ENCODE peak calls at places on chromosome 2, in eight cellular contexts. One of them, this sample, is unnamed.

GRCh38 chr2:142840438-142840837 is 37.0 kb upstream of the KYNU start:
- DNase-seq in upper lobe of right lung: no peak
- DNase-seq in AG10803: no peak
- DNase-seq in GM12865: no peak
- DNase-seq in gastrocnemius medialis: no peak
- DNase-seq in sigmoid colon: no peak
- DNase-seq in OCI-LY7: no peak
- DNase-seq in HFFc6: no peak
- DNase-seq in this sample: no peak

GRCh38 chr2:234951386-234952269 is at the start of gene SH3BP4:
- DNase-seq in upper lobe of right lung: peak
- DNase-seq in AG10803: peak
- DNase-seq in GM12865: no peak
- DNase-seq in gastrocnemius medialis: peak
- DNase-seq in sigmoid colon: peak
- DNase-seq in OCI-LY7: no peak
- DNase-seq in HFFc6: peak
- DNase-seq in this sample: peak

GRCh38 chr2:191272064-191272463 is 26.9 kb downstream of the MYO1B start:
- DNase-seq in upper lobe of right lung: no peak
- DNase-seq in AG10803: no peak
- DNase-seq in GM12865: no peak
- DNase-seq in gastrocnemius medialis: no peak
- DNase-seq in sigmoid colon: no peak
- DNase-seq in OCI-LY7: no peak
- DNase-seq in HFFc6: no peak
- DNase-seq in this sample: no peak

GRCh38 chr2:9952286-9952737 is 819 bp downstream of the GRHL1 start:
- DNase-seq in upper lobe of right lung: no peak
- DNase-seq in AG10803: no peak
- DNase-seq in GM12865: no peak
- DNase-seq in gastrocnemius medialis: no peak
- DNase-seq in sigmoid colon: no peak
- DNase-seq in OCI-LY7: no peak
- DNase-seq in HFFc6: no peak
- DNase-seq in this sample: no peak

GRCh38 chr2:20434588-20435294 is 12.1 kb upstream of the RHOB start:
- DNase-seq in upper lobe of right lung: no peak
- DNase-seq in AG10803: no peak
- DNase-seq in GM12865: no peak
- DNase-seq in gastrocnemius medialis: peak
- DNase-seq in sigmoid colon: peak
- DNase-seq in OCI-LY7: no peak
- DNase-seq in HFFc6: no peak
- DNase-seq in this sample: no peak

GRCh38 chr2:128510701-128511100 is 192.0 kb upstream of the HS6ST1 start:
- DNase-seq in upper lobe of right lung: no peak
- DNase-seq in AG10803: peak
- DNase-seq in GM12865: no peak
- DNase-seq in gastrocnemius medialis: no peak
- DNase-seq in sigmoid colon: no peak
- DNase-seq in OCI-LY7: no peak
- DNase-seq in HFFc6: peak
- DNase-seq in this sample: no peak

GRCh38 chr2:220708366-220708765 is 863.7 kb downstream of the EPHA4 start:
- DNase-seq in upper lobe of right lung: no peak
- DNase-seq in AG10803: peak
- DNase-seq in GM12865: no peak
- DNase-seq in gastrocnemius medialis: no peak
- DNase-seq in sigmoid colon: no peak
- DNase-seq in OCI-LY7: no peak
- DNase-seq in HFFc6: peak
- DNase-seq in this sample: no peak

GRCh38 chr2:65316072-65316471 is 88.4 kb downstream of the ACTR2 start:
- DNase-seq in upper lobe of right lung: no peak
- DNase-seq in AG10803: peak
- DNase-seq in GM12865: no peak
- DNase-seq in gastrocnemius medialis: peak
- DNase-seq in sigmoid colon: peak
- DNase-seq in OCI-LY7: no peak
- DNase-seq in HFFc6: no peak
- DNase-seq in this sample: no peak

GRCh38 chr2:98935111-98935770 is 784 bp downstream of the CRACDL start:
- DNase-seq in upper lobe of right lung: peak
- DNase-seq in AG10803: no peak
- DNase-seq in GM12865: no peak
- DNase-seq in gastrocnemius medialis: no peak
- DNase-seq in sigmoid colon: no peak
- DNase-seq in OCI-LY7: no peak
- DNase-seq in HFFc6: no peak
- DNase-seq in this sample: no peak

GRCh38 chr2:201450910-201451329 is 338 bp downstream of the TRAK2 start:
- DNase-seq in upper lobe of right lung: no peak
- DNase-seq in AG10803: peak
- DNase-seq in GM12865: no peak
- DNase-seq in gastrocnemius medialis: no peak
- DNase-seq in sigmoid colon: no peak
- DNase-seq in OCI-LY7: no peak
- DNase-seq in HFFc6: no peak
- DNase-seq in this sample: no peak

GRCh38 chr2:159146930-159147666 is 139.4 kb downstream of the WDSUB1 start:
- DNase-seq in upper lobe of right lung: peak
- DNase-seq in AG10803: no peak
- DNase-seq in GM12865: no peak
- DNase-seq in gastrocnemius medialis: no peak
- DNase-seq in sigmoid colon: no peak
- DNase-seq in OCI-LY7: no peak
- DNase-seq in HFFc6: no peak
- DNase-seq in this sample: no peak

GRCh38 chr2:233142355-233142897 is 82.3 kb downstream of the INPP5D start:
- DNase-seq in upper lobe of right lung: no peak
- DNase-seq in AG10803: no peak
- DNase-seq in GM12865: peak
- DNase-seq in gastrocnemius medialis: no peak
- DNase-seq in sigmoid colon: no peak
- DNase-seq in OCI-LY7: peak
- DNase-seq in HFFc6: no peak
- DNase-seq in this sample: peak

GRCh38 chr2:131641414-131642206 is 113.9 kb downstream of the CCDC74A start:
- DNase-seq in upper lobe of right lung: no peak
- DNase-seq in AG10803: peak
- DNase-seq in GM12865: peak
- DNase-seq in gastrocnemius medialis: no peak
- DNase-seq in sigmoid colon: no peak
- DNase-seq in OCI-LY7: no peak
- DNase-seq in HFFc6: peak
- DNase-seq in this sample: no peak

GRCh38 chr2:232795920-232796319 is 19.6 kb upstream of the KCNJ13 start:
- DNase-seq in upper lobe of right lung: no peak
- DNase-seq in AG10803: peak
- DNase-seq in GM12865: no peak
- DNase-seq in gastrocnemius medialis: no peak
- DNase-seq in sigmoid colon: no peak
- DNase-seq in OCI-LY7: no peak
- DNase-seq in HFFc6: no peak
- DNase-seq in this sample: no peak

GRCh38 chr2:215914777-215915165 is 98.6 kb downstream of the MREG start:
- DNase-seq in upper lobe of right lung: no peak
- DNase-seq in AG10803: no peak
- DNase-seq in GM12865: no peak
- DNase-seq in gastrocnemius medialis: no peak
- DNase-seq in sigmoid colon: no peak
- DNase-seq in OCI-LY7: no peak
- DNase-seq in HFFc6: no peak
- DNase-seq in this sample: no peak

GRCh38 chr2:191853843-191854242 is 7.0 kb upstream of the CAVIN2 start:
- DNase-seq in upper lobe of right lung: no peak
- DNase-seq in AG10803: no peak
- DNase-seq in GM12865: no peak
- DNase-seq in gastrocnemius medialis: no peak
- DNase-seq in sigmoid colon: no peak
- DNase-seq in OCI-LY7: no peak
- DNase-seq in HFFc6: no peak
- DNase-seq in this sample: no peak

GRCh38 chr2:121173112-121173511 is 111.9 kb downstream of the TFCP2L1 start:
- DNase-seq in upper lobe of right lung: no peak
- DNase-seq in AG10803: no peak
- DNase-seq in GM12865: no peak
- DNase-seq in gastrocnemius medialis: no peak
- DNase-seq in sigmoid colon: peak
- DNase-seq in OCI-LY7: no peak
- DNase-seq in HFFc6: no peak
- DNase-seq in this sample: no peak

GRCh38 chr2:127624321-127625145 is 21.4 kb upstream of the GPR17 start:
- DNase-seq in upper lobe of right lung: peak
- DNase-seq in AG10803: no peak
- DNase-seq in GM12865: no peak
- DNase-seq in gastrocnemius medialis: no peak
- DNase-seq in sigmoid colon: peak
- DNase-seq in OCI-LY7: no peak
- DNase-seq in HFFc6: no peak
- DNase-seq in this sample: no peak

GRCh38 chr2:871175-871727 is 79.4 kb upstream of the SNTG2 start:
- DNase-seq in upper lobe of right lung: peak
- DNase-seq in AG10803: no peak
- DNase-seq in GM12865: no peak
- DNase-seq in gastrocnemius medialis: no peak
- DNase-seq in sigmoid colon: no peak
- DNase-seq in OCI-LY7: no peak
- DNase-seq in HFFc6: no peak
- DNase-seq in this sample: no peak

GRCh38 chr2:209382775-209383174 is 41.1 kb upstream of the MAP2 start:
- DNase-seq in upper lobe of right lung: no peak
- DNase-seq in AG10803: no peak
- DNase-seq in GM12865: no peak
- DNase-seq in gastrocnemius medialis: no peak
- DNase-seq in sigmoid colon: no peak
- DNase-seq in OCI-LY7: no peak
- DNase-seq in HFFc6: no peak
- DNase-seq in this sample: no peak

GRCh38 chr2:99600929-99601680 is 111.3 kb upstream of the REV1 start:
- DNase-seq in upper lobe of right lung: no peak
- DNase-seq in AG10803: no peak
- DNase-seq in GM12865: no peak
- DNase-seq in gastrocnemius medialis: no peak
- DNase-seq in sigmoid colon: no peak
- DNase-seq in OCI-LY7: no peak
- DNase-seq in HFFc6: no peak
- DNase-seq in this sample: no peak

GRCh38 chr2:24315669-24316068 is 44.7 kb downstream of the ITSN2 start:
- DNase-seq in upper lobe of right lung: no peak
- DNase-seq in AG10803: no peak
- DNase-seq in GM12865: peak
- DNase-seq in gastrocnemius medialis: no peak
- DNase-seq in sigmoid colon: no peak
- DNase-seq in OCI-LY7: peak
- DNase-seq in HFFc6: no peak
- DNase-seq in this sample: no peak

GRCh38 chr2:185475868-185476267 is 262.7 kb upstream of the FSIP2 start:
- DNase-seq in upper lobe of right lung: no peak
- DNase-seq in AG10803: no peak
- DNase-seq in GM12865: no peak
- DNase-seq in gastrocnemius medialis: no peak
- DNase-seq in sigmoid colon: no peak
- DNase-seq in OCI-LY7: no peak
- DNase-seq in HFFc6: no peak
- DNase-seq in this sample: no peak
- TF ChIP-seq CTCF in upper lobe of right lung: no peak
- TF ChIP-seq CTCF in AG10803: no peak
- TF ChIP-seq CTCF in GM12865: no peak
- TF ChIP-seq CTCF in gastrocnemius medialis: no peak
- TF ChIP-seq CTCF in sigmoid colon: no peak
- TF ChIP-seq CTCF in OCI-LY7: no peak
- TF ChIP-seq CTCF in HFFc6: no peak
- TF ChIP-seq CTCF in this sample: no peak

GRCh38 chr2:158095912-158096311 is 5.8 kb upstream of the UPP2 start:
- DNase-seq in upper lobe of right lung: no peak
- DNase-seq in AG10803: no peak
- DNase-seq in GM12865: no peak
- DNase-seq in gastrocnemius medialis: no peak
- DNase-seq in sigmoid colon: no peak
- DNase-seq in OCI-LY7: no peak
- DNase-seq in HFFc6: no peak
- DNase-seq in this sample: no peak
- TF ChIP-seq CTCF in upper lobe of right lung: no peak
- TF ChIP-seq CTCF in AG10803: no peak
- TF ChIP-seq CTCF in GM12865: no peak
- TF ChIP-seq CTCF in gastrocnemius medialis: no peak
- TF ChIP-seq CTCF in sigmoid colon: no peak
- TF ChIP-seq CTCF in OCI-LY7: no peak
- TF ChIP-seq CTCF in HFFc6: no peak
- TF ChIP-seq CTCF in this sample: no peak

DNA sequence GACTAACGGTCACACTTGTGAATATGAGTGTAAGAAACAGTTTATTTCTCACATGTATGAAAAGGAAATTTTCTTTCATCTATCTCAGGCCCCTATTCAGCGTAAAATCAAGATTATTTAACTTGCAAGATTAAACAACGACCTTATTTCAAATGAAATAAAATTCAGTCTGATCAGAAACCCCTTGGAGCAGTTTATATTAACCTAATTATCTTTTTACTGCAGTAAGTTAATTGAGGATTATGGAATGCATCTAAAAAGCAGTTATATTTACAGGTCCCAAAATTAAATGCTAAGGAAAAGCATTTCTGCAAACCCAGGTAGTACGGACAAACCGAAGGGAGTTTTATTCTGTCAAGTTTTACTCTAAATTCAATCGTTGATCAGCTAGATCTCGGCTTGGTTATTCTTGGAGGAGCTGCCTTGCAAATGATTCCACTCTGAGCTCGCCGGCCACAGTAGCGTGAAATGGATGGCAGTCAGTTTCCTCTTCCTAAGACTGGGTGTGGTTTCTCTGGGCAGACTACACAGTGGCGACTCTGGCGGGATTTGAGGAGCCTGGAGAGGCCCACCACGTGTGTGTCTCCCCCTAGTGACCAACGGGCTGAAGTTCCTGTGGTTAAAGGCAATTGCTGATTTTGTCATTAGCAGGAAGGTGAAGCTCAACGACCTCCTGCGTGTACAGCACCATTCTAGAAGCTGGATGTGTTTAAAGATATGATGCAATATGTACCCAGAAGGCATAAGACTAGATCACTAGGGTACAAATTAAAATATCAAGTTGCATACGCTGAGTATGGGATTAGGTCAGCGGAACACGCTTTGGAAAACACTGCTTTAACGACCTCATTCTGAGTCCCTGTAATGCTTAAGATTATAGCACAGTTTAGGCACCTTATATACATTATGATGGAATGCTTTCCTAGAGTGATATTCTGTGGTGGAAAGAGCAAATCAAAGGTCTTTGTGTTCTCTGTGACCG is 36.4 kb downstream of the PRKRA start:
- DNase-seq in upper lobe of right lung: peak
- DNase-seq in AG10803: peak
- DNase-seq in GM12865: peak
- DNase-seq in gastrocnemius medialis: peak
- DNase-seq in sigmoid colon: peak
- DNase-seq in OCI-LY7: peak
- DNase-seq in HFFc6: peak
- DNase-seq in this sample: peak
- TF ChIP-seq CTCF in upper lobe of right lung: peak
- TF ChIP-seq CTCF in AG10803: peak
- TF ChIP-seq CTCF in GM12865: peak
- TF ChIP-seq CTCF in gastrocnemius medialis: peak
- TF ChIP-seq CTCF in sigmoid colon: peak
- TF ChIP-seq CTCF in OCI-LY7: peak
- TF ChIP-seq CTCF in HFFc6: peak
- TF ChIP-seq CTCF in this sample: no peak

GRCh38 chr2:163878718-163879117 is 142.9 kb upstream of the FIGN start:
- DNase-seq in upper lobe of right lung: no peak
- DNase-seq in AG10803: peak
- DNase-seq in GM12865: peak
- DNase-seq in gastrocnemius medialis: no peak
- DNase-seq in sigmoid colon: no peak
- DNase-seq in OCI-LY7: peak
- DNase-seq in HFFc6: no peak
- DNase-seq in this sample: no peak
- TF ChIP-seq CTCF in upper lobe of right lung: peak
- TF ChIP-seq CTCF in AG10803: peak
- TF ChIP-seq CTCF in GM12865: peak
- TF ChIP-seq CTCF in gastrocnemius medialis: no peak
- TF ChIP-seq CTCF in sigmoid colon: no peak
- TF ChIP-seq CTCF in OCI-LY7: peak
- TF ChIP-seq CTCF in HFFc6: peak
- TF ChIP-seq CTCF in this sample: no peak